ENCODE peak calls at places on chromosome 20, in ten cellular contexts. T is NCI-H1105; Q is stimulated activated CD4-positive, alpha-beta T cell treated with anti-CD3 and anti-CD28 coated beads, Interleukin-15, amount 100 ng/mL, for 1 hour; I is activated B cell treated with CpG ODN at 0.5 μM for 24 hours; X is CD4-positive, alpha-beta memory T cell; G is naive thymus-derived CD8-positive, alpha-beta T cell; V is SK-MEL-5; B is Kasumi-1; R is amniotic stem cell; K is activated CD8-positive, alpha-beta memory T cell treated with anti-CD3 and anti-CD28 coated beads for 24 hours. Y is an unnamed sample.
A peak's percentile ranks its signal among the peaks of the same experiment; 100 is the strongest.

GRCh38 chr20:56626367-56627121 is 2.6 kb upstream of the TFAP2C start:
- DNase-seq in T (no peak), Q (no peak), I (no peak), X (no peak), G (no peak), V (no peak), B (no peak), R (no peak), K (no peak), Y (no peak)

GRCh38 chr20:20003088-20003954 is 13.8 kb upstream of the NAA20 start:
- DNase-seq in T (no peak), Q (no peak), I (no peak), X (peak; percentile 14), G (peak; percentile 39), V (peak; percentile 21), B (peak; percentile 58), R (no peak), K (no peak), Y (peak; percentile 33)

GRCh38 chr20:38180781-38181180 is 15.7 kb upstream of the TGM2 start:
- DNase-seq in T (no peak), Q (no peak), I (no peak), X (no peak), G (no peak), V (no peak), B (no peak), R (no peak), K (no peak), Y (no peak)

GRCh38 chr20:60011512-60012507 is 53.6 kb downstream of the CDH26 start:
- DNase-seq in T (peak; percentile 97), Q (no peak), I (no peak), X (no peak), G (no peak), V (no peak), B (no peak), R (no peak), K (no peak), Y (no peak)

GRCh38 chr20:46962452-46963195 is 68.0 kb downstream of the EYA2 start:
- DNase-seq in T (no peak), Q (no peak), I (no peak), X (no peak), G (no peak), V (no peak), B (no peak), R (no peak), K (no peak), Y (no peak)

GRCh38 chr20:57552471-57552870 is 8.4 kb upstream of the PCK1 start:
- DNase-seq in T (no peak), Q (no peak), I (no peak), X (no peak), G (no peak), V (no peak), B (no peak), R (no peak), K (no peak), Y (no peak)

GRCh38 chr20:47272893-47273590 is 83.5 kb downstream of the ZMYND8 start:
- DNase-seq in T (peak; percentile 73), Q (no peak), I (no peak), X (peak; percentile 59), G (peak; percentile 70), V (peak; percentile 84), B (peak; percentile 65), R (peak; percentile 22), K (no peak), Y (peak; percentile 71)

GRCh38 chr20:25706793-25707192 is 10.1 kb upstream of the ZNF337 start:
- DNase-seq in T (no peak), Q (no peak), I (no peak), X (peak; percentile 38), G (peak; percentile 39), V (no peak), B (no peak), R (no peak), K (no peak), Y (no peak)

GRCh38 chr20:51437182-51437923 is 105.2 kb downstream of the NFATC2 start:
- DNase-seq in T (no peak), Q (no peak), I (no peak), X (no peak), G (no peak), V (peak; percentile 82), B (no peak), R (no peak), K (no peak), Y (no peak)

GRCh38 chr20:56630506-56631317 is 1.6 kb downstream of the TFAP2C start:
- DNase-seq in T (no peak), Q (no peak), I (no peak), X (no peak), G (no peak), V (no peak), B (no peak), R (no peak), K (no peak), Y (no peak)

GRCh38 chr20:5482791-5483190 is 166.0 kb upstream of the PROKR2 start:
- DNase-seq in T (no peak), Q (no peak), I (no peak), X (no peak), G (no peak), V (no peak), B (no peak), R (no peak), K (no peak), Y (no peak)

GRCh38 chr20:47925603-47926002 is 140.3 kb upstream of the SULF2 start:
- DNase-seq in T (no peak), Q (no peak), I (no peak), X (no peak), G (no peak), V (no peak), B (no peak), R (no peak), K (no peak), Y (no peak)

GRCh38 chr20:39899881-39900280 is 789.2 kb downstream of the MAFB start:
- DNase-seq in T (no peak), Q (no peak), I (no peak), X (no peak), G (no peak), V (no peak), B (no peak), R (no peak), K (no peak), Y (no peak)

GRCh38 chr20:33490023-33490933 is at the start of gene CBFA2T2:
- DNase-seq in T (peak; percentile 48), Q (no peak), I (no peak), X (no peak), G (no peak), V (peak; percentile 62), B (peak; percentile 48), R (peak; percentile 55), K (no peak), Y (no peak)

GRCh38 chr20:55004044-55004443 is 528.7 kb downstream of the DOK5 start:
- DNase-seq in T (no peak), Q (no peak), I (no peak), X (no peak), G (no peak), V (no peak), B (no peak), R (no peak), K (no peak), Y (no peak)

GRCh38 chr20:61937963-61938838 is 127.5 kb downstream of the TAF4 start:
- DNase-seq in T (no peak), Q (no peak), I (no peak), X (no peak), G (no peak), V (no peak), B (no peak), R (no peak), K (no peak), Y (no peak)

GRCh38 chr20:46378390-46379009 is 27.9 kb downstream of the ELMO2 start:
- DNase-seq in T (no peak), Q (no peak), I (no peak), X (no peak), G (no peak), V (no peak), B (no peak), R (no peak), K (no peak), Y (no peak)

GRCh38 chr20:40990542-40991120 is 38.0 kb upstream of the TOP1 start:
- DNase-seq in T (peak; percentile 79), Q (peak; percentile 39), I (peak; percentile 38), X (peak; percentile 56), G (peak; percentile 62), V (peak; percentile 95), B (peak; percentile 95), R (peak; percentile 75), K (peak; percentile 81), Y (peak; percentile 79)

GRCh38 chr20:56513096-56513806 is 11.3 kb upstream of the FAM209A start:
- DNase-seq in T (no peak), Q (no peak), I (no peak), X (no peak), G (no peak), V (no peak), B (no peak), R (no peak), K (no peak), Y (no peak)